ENCODE peak calls at places on chromosome 18, in six cellular contexts. One of them, this sample, is unnamed.

GRCh38 chr18:78991446-78991845 is 11.8 kb downstream of the SALL3 start:
- DNase-seq in activated CD4-positive, alpha-beta T cell treated with anti-CD3 and anti-CD28 coated beads, Interleukin-2, amount 50 U/mL, for 1 hour: no peak
- DNase-seq in stromal cell of bone marrow: no peak
- DNase-seq in hepatocyte: no peak
- DNase-seq in activated T-cell treated with anti-CD3 and anti-CD28 coated beads for 48 hours: no peak
- DNase-seq in KG1: no peak
- DNase-seq in this sample: no peak

GRCh38 chr18:59143441-59143840 is 3.8 kb downstream of the SEC11C start:
- DNase-seq in activated CD4-positive, alpha-beta T cell treated with anti-CD3 and anti-CD28 coated beads, Interleukin-2, amount 50 U/mL, for 1 hour: no peak
- DNase-seq in stromal cell of bone marrow: peak
- DNase-seq in hepatocyte: no peak
- DNase-seq in activated T-cell treated with anti-CD3 and anti-CD28 coated beads for 48 hours: no peak
- DNase-seq in KG1: no peak
- DNase-seq in this sample: no peak

GRCh38 chr18:49023281-49023937 is 72.6 kb upstream of the SMAD7 start:
- DNase-seq in activated CD4-positive, alpha-beta T cell treated with anti-CD3 and anti-CD28 coated beads, Interleukin-2, amount 50 U/mL, for 1 hour: no peak
- DNase-seq in stromal cell of bone marrow: no peak
- DNase-seq in hepatocyte: no peak
- DNase-seq in activated T-cell treated with anti-CD3 and anti-CD28 coated beads for 48 hours: no peak
- DNase-seq in KG1: no peak
- DNase-seq in this sample: no peak

GRCh38 chr18:68176901-68177300 is 538.0 kb downstream of the TMX3 start:
- DNase-seq in activated CD4-positive, alpha-beta T cell treated with anti-CD3 and anti-CD28 coated beads, Interleukin-2, amount 50 U/mL, for 1 hour: no peak
- DNase-seq in stromal cell of bone marrow: no peak
- DNase-seq in hepatocyte: no peak
- DNase-seq in activated T-cell treated with anti-CD3 and anti-CD28 coated beads for 48 hours: no peak
- DNase-seq in KG1: no peak
- DNase-seq in this sample: no peak

GRCh38 chr18:46411862-46412690 is 244.9 kb downstream of the LOXHD1 start:
- DNase-seq in activated CD4-positive, alpha-beta T cell treated with anti-CD3 and anti-CD28 coated beads, Interleukin-2, amount 50 U/mL, for 1 hour: no peak
- DNase-seq in stromal cell of bone marrow: no peak
- DNase-seq in hepatocyte: no peak
- DNase-seq in activated T-cell treated with anti-CD3 and anti-CD28 coated beads for 48 hours: no peak
- DNase-seq in KG1: no peak
- DNase-seq in this sample: no peak

GRCh38 chr18:41347057-41347456 is 608.0 kb upstream of the PIK3C3 start:
- DNase-seq in activated CD4-positive, alpha-beta T cell treated with anti-CD3 and anti-CD28 coated beads, Interleukin-2, amount 50 U/mL, for 1 hour: no peak
- DNase-seq in stromal cell of bone marrow: no peak
- DNase-seq in hepatocyte: no peak
- DNase-seq in activated T-cell treated with anti-CD3 and anti-CD28 coated beads for 48 hours: no peak
- DNase-seq in KG1: no peak
- DNase-seq in this sample: no peak

GRCh38 chr18:7488571-7488970 is 78.5 kb upstream of the PTPRM start:
- DNase-seq in activated CD4-positive, alpha-beta T cell treated with anti-CD3 and anti-CD28 coated beads, Interleukin-2, amount 50 U/mL, for 1 hour: no peak
- DNase-seq in stromal cell of bone marrow: no peak
- DNase-seq in hepatocyte: peak
- DNase-seq in activated T-cell treated with anti-CD3 and anti-CD28 coated beads for 48 hours: no peak
- DNase-seq in KG1: no peak
- DNase-seq in this sample: no peak

GRCh38 chr18:79962835-79963657 is 1.4 kb upstream of the HSBP1L1 start:
- DNase-seq in activated CD4-positive, alpha-beta T cell treated with anti-CD3 and anti-CD28 coated beads, Interleukin-2, amount 50 U/mL, for 1 hour: peak
- DNase-seq in stromal cell of bone marrow: no peak
- DNase-seq in hepatocyte: no peak
- DNase-seq in activated T-cell treated with anti-CD3 and anti-CD28 coated beads for 48 hours: peak
- DNase-seq in KG1: no peak
- DNase-seq in this sample: no peak

GRCh38 chr18:59156316-59156715 is 16.6 kb downstream of the SEC11C start:
- DNase-seq in activated CD4-positive, alpha-beta T cell treated with anti-CD3 and anti-CD28 coated beads, Interleukin-2, amount 50 U/mL, for 1 hour: no peak
- DNase-seq in stromal cell of bone marrow: no peak
- DNase-seq in hepatocyte: no peak
- DNase-seq in activated T-cell treated with anti-CD3 and anti-CD28 coated beads for 48 hours: no peak
- DNase-seq in KG1: no peak
- DNase-seq in this sample: no peak

GRCh38 chr18:63161728-63162195 is 157.8 kb downstream of the BCL2 start:
- DNase-seq in activated CD4-positive, alpha-beta T cell treated with anti-CD3 and anti-CD28 coated beads, Interleukin-2, amount 50 U/mL, for 1 hour: peak
- DNase-seq in stromal cell of bone marrow: peak
- DNase-seq in hepatocyte: peak
- DNase-seq in activated T-cell treated with anti-CD3 and anti-CD28 coated beads for 48 hours: peak
- DNase-seq in KG1: no peak
- DNase-seq in this sample: peak

GRCh38 chr18:44130365-44130942 is 550.2 kb upstream of the SETBP1 start:
- DNase-seq in activated CD4-positive, alpha-beta T cell treated with anti-CD3 and anti-CD28 coated beads, Interleukin-2, amount 50 U/mL, for 1 hour: no peak
- DNase-seq in stromal cell of bone marrow: peak
- DNase-seq in hepatocyte: peak
- DNase-seq in activated T-cell treated with anti-CD3 and anti-CD28 coated beads for 48 hours: no peak
- DNase-seq in KG1: peak
- DNase-seq in this sample: peak

GRCh38 chr18:68439672-68440071 is 275.2 kb downstream of the TMX3 start:
- DNase-seq in activated CD4-positive, alpha-beta T cell treated with anti-CD3 and anti-CD28 coated beads, Interleukin-2, amount 50 U/mL, for 1 hour: no peak
- DNase-seq in stromal cell of bone marrow: no peak
- DNase-seq in hepatocyte: no peak
- DNase-seq in activated T-cell treated with anti-CD3 and anti-CD28 coated beads for 48 hours: no peak
- DNase-seq in KG1: no peak
- DNase-seq in this sample: no peak

GRCh38 chr18:68532328-68532885 is 182.5 kb downstream of the TMX3 start:
- DNase-seq in activated CD4-positive, alpha-beta T cell treated with anti-CD3 and anti-CD28 coated beads, Interleukin-2, amount 50 U/mL, for 1 hour: no peak
- DNase-seq in stromal cell of bone marrow: no peak
- DNase-seq in hepatocyte: no peak
- DNase-seq in activated T-cell treated with anti-CD3 and anti-CD28 coated beads for 48 hours: no peak
- DNase-seq in KG1: no peak
- DNase-seq in this sample: no peak

This sample was measured in dermis blood vessel endothelial cell.